ENCODE peak calls at places on chromosome 2, in four cellular contexts. Z, N, J and K are unnamed samples.

GRCh38 chr2:233085839-233086150 is 25.7 kb downstream of the INPP5D start:
- DNase-seq in N (no peak), J (no peak), Z (no peak), K (no peak)

GRCh38 chr2:209519271-209519670 is 95.4 kb downstream of the MAP2 start:
- DNase-seq in Z (no peak), J (no peak), N (no peak), K (no peak)

GRCh38 chr2:189751080-189751658 is 11.4 kb downstream of the OSGEPL1 start:
- DNase-seq in J (no peak), N (no peak), Z (no peak), K (peak)

GRCh38 chr2:170601489-170601888 is 113.6 kb upstream of the SP5 start:
- DNase-seq in N (no peak), J (no peak), Z (no peak), K (no peak)

GRCh38 chr2:204407209-204408070 is 137.8 kb upstream of the PARD3B start:
- DNase-seq in N (peak), Z (no peak), J (no peak), K (no peak)

GRCh38 chr2:71506754-71507153 is 53.4 kb downstream of the DYSF start:
- DNase-seq in Z (no peak), N (no peak), J (no peak), K (no peak)

GRCh38 chr2:111643761-111644160 is 240.2 kb downstream of the ANAPC1 start:
- DNase-seq in N (no peak), J (no peak), Z (no peak), K (no peak)

GRCh38 chr2:197189770-197190434 is 120.7 kb downstream of the ANKRD44 start:
- DNase-seq in N (no peak), Z (no peak), J (no peak), K (no peak)

GRCh38 chr2:157628532-157629415 is at the start of gene ACVR1C:
- DNase-seq in J (peak), Z (peak), N (peak), K (peak)

GRCh38 chr2:33051586-33052385 is 105.0 kb downstream of the LTBP1 start:
- DNase-seq in J (no peak), N (no peak), Z (no peak), K (peak)

GRCh38 chr2:223725494-223725893 is 111.9 kb downstream of the AP1S3 start:
- DNase-seq in N (peak), Z (peak), J (no peak), K (peak)

GRCh38 chr2:98800330-98801064 is 69.6 kb upstream of the MGAT4A start:
- DNase-seq in Z (no peak), J (peak), N (no peak), K (no peak)

GRCh38 chr2:12131975-12132374 is 385.5 kb downstream of the LPIN1 start:
- DNase-seq in J (no peak), Z (no peak), N (no peak), K (peak)

GRCh38 chr2:118593257-118593656 is 254.2 kb downstream of the EN1 start:
- DNase-seq in Z (no peak), J (no peak), N (no peak), K (peak)

GRCh38 chr2:43266692-43267091 is 40.3 kb upstream of the ZFP36L2 start:
- DNase-seq in N (no peak), J (no peak), Z (peak), K (no peak)

GRCh38 chr2:18907508-18907907 is 318.1 kb upstream of the NT5C1B start:
- DNase-seq in J (no peak), N (no peak), Z (no peak), K (peak)

GRCh38 chr2:123566291-123566946 is 458.7 kb upstream of the CNTNAP5 start:
- DNase-seq in N (no peak), J (no peak), Z (no peak), K (no peak)

GRCh38 chr2:188439986-188440385 is 148.3 kb downstream of the GULP1 start:
- DNase-seq in N (no peak), J (no peak), Z (no peak), K (no peak)

GRCh38 chr2:113847144-113847543 is 42.7 kb upstream of the ACTR3 start:
- DNase-seq in J (no peak), Z (no peak), N (peak), K (no peak)

GRCh38 chr2:71455741-71456569 is 2.6 kb downstream of the DYSF start:
- DNase-seq in J (no peak), Z (no peak), N (peak), K (peak)

GRCh38 chr2:61566566-61566965 is 28.4 kb upstream of the XPO1 start:
- DNase-seq in Z (no peak), N (no peak), J (no peak), K (no peak)

GRCh38 chr2:278312-278932 is 9.5 kb downstream of the ALKAL2 start:
- DNase-seq in J (no peak), N (no peak), Z (no peak), K (no peak)

GRCh38 chr2:150167711-150168110 is 319.8 kb downstream of the RND3 start:
- DNase-seq in N (peak), J (no peak), Z (no peak), K (peak)

GRCh38 chr2:231985823-231986261 is 24.3 kb downstream of the DIS3L2 start:
- DNase-seq in Z (no peak), N (no peak), J (no peak), K (no peak)

GRCh38 chr2:239457586-239458445 is 57.0 kb upstream of the HDAC4 start:
- DNase-seq in N (no peak), J (no peak), Z (no peak), K (no peak)

GRCh38 chr2:230960026-230960425 is 35.0 kb upstream of the GPR55 start:
- DNase-seq in N (no peak), J (no peak), Z (no peak), K (no peak)

GRCh38 chr2:15364561-15364960 is 196.6 kb downstream of the NBAS start:
- DNase-seq in J (no peak), N (no peak), Z (no peak), K (peak)

GRCh38 chr2:233210843-233211600 is 40.5 kb upstream of the ATG16L1 start:
- DNase-seq in J (peak), Z (peak), N (peak), K (peak)

DNA sequence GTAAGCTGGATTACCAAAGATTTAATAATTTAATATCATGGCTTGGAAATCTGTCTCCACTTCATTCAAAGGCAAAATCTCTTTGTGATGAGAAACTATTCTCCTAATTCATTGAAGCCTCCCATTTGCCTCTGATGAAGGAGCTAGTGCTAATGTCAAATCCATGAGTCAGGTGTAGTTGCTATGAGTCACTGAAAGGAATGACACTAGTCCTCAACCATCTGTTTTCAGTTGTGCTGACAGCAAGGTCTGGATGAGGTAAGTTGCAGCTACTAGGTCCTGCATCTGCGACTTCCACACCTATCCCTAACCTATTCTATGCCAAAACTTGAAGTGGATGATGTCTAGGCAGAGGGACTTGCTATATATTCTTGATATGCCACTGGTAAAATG is 324.0 kb upstream of the UBE2E3 start:
- DNase-seq in Z (no peak), N (peak), J (no peak), K (no peak)
- TF ChIP-seq CTCF in Z (no peak), N (no peak), J (no peak), K (no peak)

DNA sequence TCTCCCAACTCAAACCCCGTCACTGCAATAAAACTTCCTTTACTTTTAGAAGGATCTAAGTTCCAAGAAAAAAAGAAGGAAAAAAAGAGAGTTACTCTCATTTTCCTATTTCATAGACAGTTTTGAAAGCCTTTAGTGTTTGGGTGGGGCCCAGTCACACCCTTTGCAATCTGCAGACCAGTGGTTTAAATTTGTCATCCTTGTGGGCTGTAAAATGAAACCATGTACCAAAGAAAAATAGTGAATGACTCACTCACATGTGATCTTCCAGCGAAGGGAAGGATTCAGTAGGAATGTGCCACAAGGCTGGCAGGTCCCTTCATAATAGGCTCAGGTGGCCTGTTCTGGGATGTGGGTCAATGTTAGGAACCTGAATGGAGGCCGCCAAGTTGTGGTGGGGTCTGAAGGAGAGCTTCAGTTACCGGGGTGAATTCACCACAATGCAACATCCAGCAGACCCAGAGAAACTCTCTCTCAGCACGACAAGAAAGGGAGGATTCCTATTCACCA is 28.3 kb downstream of the ANXA4 start:
- DNase-seq in Z (no peak), N (peak), J (no peak), K (peak)
- H3K4me3 ChIP-seq in Z (no peak), N (no peak), J (no peak), K (no peak)

GRCh38 chr2:144359684-144360083 is 160.2 kb downstream of the ZEB2 start:
- DNase-seq in Z (no peak), N (no peak), J (no peak), K (no peak)

GRCh38 chr2:144358979-144359541 is 160.9 kb downstream of the ZEB2 start:
- DNase-seq in N (peak), J (no peak), Z (no peak), K (peak)

GRCh38 chr2:144358531-144358930 is 161.4 kb downstream of the ZEB2 start:
- DNase-seq in Z (no peak), J (no peak), N (no peak), K (no peak)

GRCh38 chr2:144362401-144362800 is 157.5 kb downstream of the ZEB2 start:
- DNase-seq in Z (no peak), J (no peak), N (no peak), K (no peak)

GRCh38 chr2:144361742-144362141 is 158.2 kb downstream of the ZEB2 start:
- DNase-seq in N (no peak), J (no peak), Z (no peak), K (no peak)
- TF ChIP-seq CTCF in N (no peak), J (no peak), Z (no peak), K (no peak)

GRCh38 chr2:41965886-41966285 is 81.9 kb upstream of the PKDCC start:
- DNase-seq in Z (no peak), N (no peak), J (no peak), K (peak)
- H3K4me3 ChIP-seq in Z (no peak), N (no peak), J (no peak), K (no peak)

GRCh38 chr2:134659724-134660123 is 59.1 kb downstream of the TMEM163 start:
- DNase-seq in J (no peak), Z (no peak), N (no peak), K (no peak)

GRCh38 chr2:134662751-134663150 is 56.0 kb downstream of the TMEM163 start:
- DNase-seq in Z (no peak), J (no peak), N (no peak), K (no peak)

GRCh38 chr2:134660619-134661403 is 58.0 kb downstream of the TMEM163 start:
- DNase-seq in J (no peak), Z (no peak), N (no peak), K (no peak)

GRCh38 chr2:134663451-134663850 is 55.3 kb downstream of the TMEM163 start:
- DNase-seq in N (no peak), Z (no peak), J (no peak), K (no peak)

GRCh38 chr2:134657650-134658250 is 61.0 kb downstream of the TMEM163 start:
- DNase-seq in N (no peak), Z (no peak), J (no peak), K (peak)
- TF ChIP-seq CTCF in N (peak), Z (no peak), J (peak), K (peak)

GRCh38 chr2:23904215-23904614 is 22.7 kb downstream of the ATAD2B start:
- DNase-seq in J (no peak), Z (no peak), N (no peak), K (no peak)

GRCh38 chr2:23903034-23903433 is 23.9 kb downstream of the ATAD2B start:
- DNase-seq in N (no peak), J (no peak), Z (no peak), K (no peak)

GRCh38 chr2:23900133-23900926 is 26.6 kb downstream of the ATAD2B start:
- DNase-seq in N (peak), Z (no peak), J (no peak), K (peak)

GRCh38 chr2:23901966-23902942 is 24.7 kb downstream of the ATAD2B start:
- DNase-seq in J (no peak), Z (no peak), N (no peak), K (peak)

DNA sequence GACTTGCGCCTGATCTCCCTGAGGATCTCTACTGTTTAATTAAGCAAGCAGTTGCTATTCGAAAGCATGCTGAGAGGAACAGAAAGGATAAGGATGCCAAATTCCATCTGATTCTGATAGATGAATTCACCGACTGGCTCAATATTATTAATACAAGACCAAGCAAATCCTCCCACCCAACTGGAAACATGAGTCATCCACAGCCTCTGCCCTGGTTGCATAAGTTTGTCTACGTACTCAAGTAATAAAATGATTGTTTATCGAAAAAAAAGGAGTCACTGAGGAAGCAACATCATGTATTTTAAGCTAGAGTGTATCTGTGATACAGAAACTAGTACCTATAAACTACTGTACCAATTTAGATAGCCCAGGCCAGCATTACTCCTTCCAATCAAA is 26.0 kb downstream of the ATAD2B start:
- DNase-seq in J (no peak), N (peak), Z (no peak), K (peak)
- H3K4me3 ChIP-seq in J (no peak), N (no peak), Z (no peak), K (no peak)

GRCh38 chr2:222393733-222394267 is 30.5 kb upstream of the SGPP2 start:
- DNase-seq in N (no peak), J (no peak), Z (no peak), K (no peak)

DNA sequence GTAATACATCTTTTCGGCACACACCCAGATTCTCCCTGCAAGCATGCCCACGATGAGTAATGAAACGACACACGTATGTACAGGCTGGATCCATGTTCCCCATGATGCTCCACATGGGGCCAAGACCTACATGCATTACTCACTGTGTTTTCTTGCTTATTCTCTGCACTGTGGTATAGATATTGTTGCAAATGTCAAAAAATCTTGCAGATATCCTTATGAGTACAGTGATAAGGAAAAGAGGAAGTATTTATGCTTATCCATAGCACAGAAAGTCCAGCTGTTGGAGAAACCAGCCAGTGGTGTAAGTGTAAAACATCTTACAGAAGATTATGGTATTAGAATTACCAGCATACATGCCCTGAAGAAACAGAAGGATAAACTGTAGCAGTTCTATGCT is 32.5 kb upstream of the SGPP2 start:
- DNase-seq in J (no peak), Z (no peak), N (no peak), K (no peak)
- TF ChIP-seq CTCF in J (no peak), Z (no peak), N (no peak), K (no peak)